ENCODE peak calls at places on chromosomes 7 and 10, in seven cellular contexts. E is activated CD8-positive, alpha-beta T cell treated with anti-CD3 and anti-CD28 coated beads for 36 hours; U is GM13976; A is astrocyte of the spinal cord; Y is fibroblast of the aortic adventitia; D is IMR-90; F is CD8-positive, alpha-beta T cell. M is an unnamed sample.

GRCh38 chr7:4745971-4746919 is 29.2 kb upstream of the AP5Z1 start:
- DNase-seq in F (peak), A (peak), D (peak), U (no peak), Y (peak), E (peak), M (no peak)

GRCh38 chr10:124387078-124387874 is 31.4 kb downstream of the OAT start:
- DNase-seq in E (peak), F (no peak), Y (no peak), U (peak), A (no peak), D (no peak), M (no peak)

GRCh38 chr7:128705891-128706333 is 33.2 kb upstream of the CALU start:
- DNase-seq in U (no peak), Y (peak), A (no peak), D (peak), E (no peak), F (no peak), M (no peak)

GRCh38 chr10:62059424-62059913 is 158.0 kb downstream of the ARID5B start:
- DNase-seq in U (no peak), F (no peak), D (no peak), E (no peak), Y (peak), A (no peak), M (no peak)

GRCh38 chr7:68697821-68698280 is 900.4 kb upstream of the AUTS2 start:
- DNase-seq in E (no peak), D (peak), F (no peak), A (peak), Y (no peak), U (no peak), M (no peak)

GRCh38 chr10:71763352-71764127 is 9.8 kb downstream of the VSIR start:
- DNase-seq in A (no peak), Y (peak), E (no peak), F (no peak), U (no peak), D (peak), M (no peak)

GRCh38 chr10:63491558-63492316 is 26.0 kb upstream of the JMJD1C start:
- DNase-seq in E (no peak), D (peak), U (no peak), F (no peak), A (peak), Y (peak), M (no peak)

GRCh38 chr10:125061557-125062243 is 98.7 kb downstream of the CTBP2 start:
- DNase-seq in E (no peak), F (no peak), A (no peak), U (peak), D (no peak), Y (no peak), M (no peak)

GRCh38 chr7:34762769-34763168 is 104.8 kb downstream of the NPSR1 start:
- DNase-seq in F (no peak), E (no peak), A (no peak), D (peak), Y (no peak), U (no peak), M (no peak)

GRCh38 chr10:43229208-43230061 is 37.4 kb downstream of the RASGEF1A start:
- DNase-seq in D (no peak), A (no peak), Y (no peak), E (peak), U (no peak), F (peak), M (no peak)

GRCh38 chr10:71528371-71529202 is 131.9 kb downstream of the CDH23 start:
- DNase-seq in Y (no peak), D (no peak), A (no peak), F (no peak), U (no peak), E (no peak), M (peak)

GRCh38 chr7:131889572-131890150 is 333.2 kb upstream of the PODXL start:
- DNase-seq in A (peak), Y (no peak), D (no peak), E (no peak), F (no peak), U (no peak), M (no peak)

GRCh38 chr10:56316603-56317002 is 44.5 kb downstream of the ZWINT start:
- DNase-seq in Y (no peak), F (no peak), A (no peak), U (no peak), E (no peak), D (no peak), M (no peak)

GRCh38 chr7:106603300-106603699 is 57.7 kb downstream of the CCDC71L start:
- DNase-seq in D (no peak), Y (no peak), F (no peak), A (no peak), U (no peak), E (no peak), M (no peak)

GRCh38 chr7:29877196-29877595 is 70.9 kb downstream of the WIPF3 start:
- DNase-seq in A (peak), F (no peak), E (no peak), U (no peak), Y (no peak), D (no peak), M (no peak)

GRCh38 chr7:92930404-92930803 is 94.0 kb upstream of the CDK6 start:
- DNase-seq in Y (no peak), A (no peak), F (no peak), E (no peak), D (no peak), U (no peak), M (no peak)

GRCh38 chr10:70253878-70254765 is 20.9 kb upstream of the PPA1 start:
- DNase-seq in F (no peak), Y (no peak), A (no peak), E (no peak), U (no peak), D (no peak), M (no peak)

GRCh38 chr7:149209518-149210269 is 14.3 kb downstream of the ZNF282 start:
- DNase-seq in F (peak), Y (peak), U (peak), E (peak), D (peak), A (peak), M (peak)

GRCh38 chr7:102138676-102139075 is 148.0 kb upstream of the SH2B2 start:
- DNase-seq in U (no peak), Y (no peak), E (no peak), A (no peak), F (no peak), D (no peak), M (no peak)

DNA sequence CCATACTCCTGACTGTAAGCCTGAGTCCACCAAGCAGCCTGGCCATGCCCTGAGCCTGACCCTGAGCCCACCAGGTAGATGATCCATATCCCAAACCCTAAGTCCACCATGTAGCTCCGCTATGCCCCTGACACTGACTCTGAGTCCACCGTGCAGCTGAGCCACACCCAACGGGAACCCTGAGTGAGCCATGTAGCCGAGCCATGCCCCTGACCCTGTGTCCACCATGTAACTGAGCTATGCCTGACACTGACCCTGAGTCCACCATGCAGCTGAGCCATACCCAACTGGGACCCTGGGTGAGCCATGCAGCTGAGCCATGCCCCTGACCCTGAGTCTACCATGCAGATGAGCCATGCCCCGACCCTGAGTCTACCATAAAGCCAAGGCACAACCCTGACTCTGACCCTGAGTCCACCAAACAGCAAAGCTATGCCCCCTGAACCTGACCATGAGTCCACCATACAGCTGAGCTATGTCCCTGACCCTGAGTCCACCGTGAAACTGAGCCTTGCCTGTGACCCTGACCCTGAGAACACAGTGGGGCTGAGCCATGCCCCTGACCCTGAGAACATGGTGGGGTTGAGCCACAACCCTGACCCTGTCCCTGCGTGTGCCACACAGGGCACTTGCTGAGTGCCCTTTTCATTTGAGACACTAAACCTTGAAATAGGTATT is 299.8 kb downstream of the TNS3 start:
- DNase-seq in E (no peak), U (no peak), A (no peak), Y (no peak), D (no peak), F (no peak), M (no peak)
- TF ChIP-seq CTCF in E (no peak), U (no peak), A (no peak), Y (no peak), D (no peak), F (no peak), M (no peak)

GRCh38 chr7:24894670-24895221 is 85.2 kb downstream of the OSBPL3 start:
- DNase-seq in E (no peak), U (no peak), D (no peak), F (no peak), A (no peak), Y (peak), M (no peak)
- TF ChIP-seq CTCF in E (peak), U (no peak), D (peak), F (no peak), A (peak), Y (peak), M (peak)

DNA sequence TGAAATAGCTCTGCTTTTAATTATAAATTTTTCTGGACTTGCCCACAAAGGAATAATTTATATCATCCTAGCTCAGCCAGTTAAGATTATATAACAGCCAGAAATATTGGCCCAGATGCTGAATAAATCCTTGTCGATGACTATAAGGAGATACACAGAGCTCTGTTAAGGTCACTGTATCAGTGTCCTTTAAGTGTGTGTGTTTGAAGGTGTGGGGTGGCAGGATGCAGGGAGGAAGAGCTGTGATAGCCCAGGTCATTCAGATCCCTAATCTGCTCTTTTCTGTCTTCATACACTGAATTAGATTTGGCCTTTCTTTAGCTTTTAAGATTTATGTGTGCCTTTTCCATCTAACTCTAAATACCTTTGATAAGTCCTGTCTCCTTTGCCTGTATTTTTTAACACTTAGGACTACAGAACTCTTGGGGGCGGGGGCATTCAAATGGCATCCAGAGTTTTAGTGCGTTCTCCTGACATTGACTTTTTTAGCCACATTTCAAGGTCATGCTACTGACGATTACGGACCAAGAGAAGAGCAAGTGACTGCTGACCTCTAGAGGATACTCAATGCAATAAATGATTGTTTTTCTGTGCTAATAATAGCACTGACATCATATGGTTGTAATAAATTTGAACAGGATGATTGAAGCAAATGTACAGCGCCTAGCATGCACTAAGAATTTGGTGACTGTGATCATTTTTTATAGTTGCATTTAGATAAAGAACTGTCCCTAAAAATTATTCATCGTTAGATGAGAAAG is 172.3 kb downstream of the CACNB2 start:
- DNase-seq in F (no peak), Y (peak), A (peak), D (peak), U (peak), E (no peak), M (no peak)
- TF ChIP-seq CTCF in F (no peak), Y (peak), A (peak), D (peak), U (no peak), E (no peak), M (peak)

GRCh38 chr10:98852686-98853085 is 383.0 kb downstream of the HPSE2 start:
- DNase-seq in D (peak), U (no peak), A (no peak), F (no peak), E (no peak), Y (no peak), M (no peak)
- TF ChIP-seq CTCF in D (no peak), U (no peak), A (no peak), F (no peak), E (no peak), Y (no peak), M (peak)

GRCh38 chr10:107013258-107014001 is 151.1 kb downstream of the SORCS1 start:
- DNase-seq in E (no peak), U (no peak), D (no peak), A (no peak), F (no peak), Y (no peak), M (no peak)
- TF ChIP-seq CTCF in E (no peak), U (no peak), D (no peak), A (no peak), F (no peak), Y (no peak), M (no peak)

DNA sequence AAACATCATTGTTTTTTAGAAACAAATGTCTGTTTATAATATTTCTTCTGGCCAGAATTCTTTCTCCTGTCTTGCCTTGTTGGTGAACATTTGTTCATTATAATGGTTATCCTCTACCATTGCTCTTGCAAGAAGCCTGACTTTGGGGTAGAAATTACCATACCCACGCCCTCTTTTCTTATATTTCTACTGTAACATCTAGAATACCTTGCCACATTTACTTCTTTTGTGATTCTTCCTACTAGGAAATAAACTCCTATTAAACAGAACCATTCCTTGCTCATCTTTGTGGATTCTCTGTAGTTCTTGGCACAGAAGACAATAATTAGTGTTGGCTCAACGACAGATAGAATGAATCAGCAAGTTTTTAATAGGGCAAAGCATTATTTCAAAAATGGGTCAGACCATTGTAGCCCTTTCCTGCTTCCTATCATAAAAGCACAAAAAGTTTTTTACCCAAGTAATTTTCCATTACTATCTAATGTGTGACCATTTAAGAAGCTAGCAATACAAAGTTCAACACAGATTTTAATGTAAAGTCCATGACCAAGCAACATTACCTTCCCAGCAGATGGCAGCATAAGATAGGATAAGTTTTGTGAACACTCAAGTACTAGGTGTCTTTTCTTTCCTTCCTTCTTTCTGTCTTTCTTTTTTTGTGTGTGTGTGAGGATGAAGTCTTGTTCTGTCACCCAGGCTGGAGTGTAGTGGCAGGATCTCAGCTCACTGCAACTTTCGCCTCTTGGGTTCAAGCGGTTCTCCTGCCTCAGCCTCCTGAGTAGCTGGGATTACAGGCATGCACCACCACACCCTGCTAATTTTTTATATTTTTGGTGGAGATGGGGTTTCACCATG is 270.4 kb downstream of the HGF start:
- DNase-seq in F (no peak), D (peak), Y (peak), U (peak), E (no peak), A (peak), M (no peak)
- TF ChIP-seq CTCF in F (no peak), D (peak), Y (peak), U (peak), E (peak), A (peak), M (peak)

M was measured in neural crest cell.